ENCODE peak calls at places on chromosomes 2 and 18, in nine cellular contexts. H is ovary; R is left ventricle myocardium inferior; Z is heart right ventricle; A is right atrium auricular region; K is uterus; Q is lower lobe of right lung; L is adipocyte; G is CD8-positive, alpha-beta T cell. S is an unnamed sample.
A peak's percentile ranks its signal among the peaks of the same experiment; 100 is the strongest.

GRCh38 chr2:136670-137069 is 90.4 kb upstream of the FAM110C start:
- DNase-seq in K (no peak), R (no peak), Z (no peak), L (no peak), A (no peak), G (no peak), Q (no peak), H (no peak), S (no peak)

GRCh38 chr2:134458950-134459349 is 205.1 kb downstream of the MGAT5 start:
- DNase-seq in Q (no peak), Z (no peak), R (no peak), H (no peak), G (no peak), L (no peak), A (no peak), K (no peak), S (no peak)

GRCh38 chr18:60123031-60123430 is 223.2 kb downstream of the PMAIP1 start:
- DNase-seq in Q (no peak), Z (no peak), H (no peak), A (no peak), K (no peak), L (no peak), R (no peak), G (no peak), S (no peak)

GRCh38 chr2:152875832-152876669 is 157.6 kb downstream of the ARL6IP6 start:
- DNase-seq in A (no peak), R (no peak), H (no peak), Q (no peak), Z (no peak), L (no peak), G (no peak), K (no peak), S (no peak)

GRCh38 chr18:31407649-31408048 is 31.1 kb downstream of the DSG4 start:
- DNase-seq in G (no peak), L (no peak), K (no peak), A (no peak), R (no peak), Q (no peak), Z (no peak), H (no peak), S (no peak)

GRCh38 chr2:17576802-17577201 is 36.3 kb downstream of the VSNL1 start:
- DNase-seq in A (no peak), G (no peak), Q (no peak), L (no peak), H (no peak), K (no peak), R (no peak), Z (no peak), S (no peak)

GRCh38 chr2:210363876-210364275 is 48.9 kb upstream of the MYL1 start:
- DNase-seq in L (no peak), R (no peak), H (no peak), K (no peak), G (no peak), Q (no peak), A (no peak), Z (no peak), S (no peak)

GRCh38 chr2:105934467-105934866 is 189.8 kb downstream of the NCK2 start:
- DNase-seq in R (no peak), K (no peak), Z (no peak), G (peak; percentile 18), A (no peak), H (peak; percentile 11), L (no peak), Q (no peak), S (no peak)

GRCh38 chr2:65053199-65053598 is 3.0 kb upstream of the CEP68 start:
- DNase-seq in A (no peak), Z (no peak), H (no peak), G (no peak), K (no peak), L (no peak), Q (no peak), R (no peak), S (no peak)

GRCh38 chr2:53452957-53453748 is 314.5 kb upstream of the CHAC2 start:
- DNase-seq in G (no peak), K (no peak), R (peak; percentile 26), Z (peak; percentile 25), Q (no peak), L (peak; percentile 41), A (no peak), H (no peak), S (no peak)

GRCh38 chr2:3022841-3023372 is 354.7 kb downstream of the EIPR1 start:
- DNase-seq in G (no peak), A (no peak), H (no peak), Z (no peak), K (no peak), L (no peak), Q (no peak), R (no peak), S (no peak)

GRCh38 chr2:20585351-20585709 is 65.6 kb downstream of the HS1BP3 start:
- DNase-seq in R (no peak), Q (no peak), G (no peak), L (no peak), A (no peak), H (no peak), K (no peak), Z (no peak), S (no peak)

GRCh38 chr2:211745295-211746097 is 793.1 kb downstream of the ERBB4 start:
- DNase-seq in L (peak; percentile 86), K (no peak), Q (no peak), Z (no peak), R (no peak), H (no peak), G (no peak), A (no peak), S (no peak)

GRCh38 chr2:190110131-190110530 is 47.6 kb upstream of the MSTN start:
- DNase-seq in Z (no peak), L (peak; percentile 57), H (no peak), K (no peak), Q (no peak), A (no peak), G (no peak), R (no peak), S (no peak)

GRCh38 chr2:227606476-227606875 is 7.8 kb downstream of the SCYGR2 start:
- DNase-seq in R (no peak), A (no peak), L (no peak), K (no peak), H (no peak), Q (no peak), G (no peak), Z (no peak), S (no peak)

GRCh38 chr2:156486175-156486574 is 50.0 kb downstream of the GPD2 start:
- DNase-seq in Z (no peak), K (no peak), G (no peak), A (no peak), H (no peak), R (no peak), L (no peak), Q (no peak), S (no peak)

GRCh38 chr18:52312321-52312720 is 27.7 kb upstream of the DCC start:
- DNase-seq in H (no peak), Q (no peak), L (no peak), Z (no peak), A (no peak), G (no peak), R (no peak), K (no peak), S (no peak)

GRCh38 chr18:9437049-9437448 is 38.3 kb upstream of the RALBP1 start:
- DNase-seq in Z (no peak), L (peak; percentile 32), R (no peak), G (no peak), A (no peak), H (no peak), Q (no peak), K (no peak), S (no peak)

GRCh38 chr18:36672437-36673344 is 156.1 kb downstream of the TPGS2 start:
- DNase-seq in A (no peak), Z (no peak), Q (peak; percentile 61), H (no peak), G (no peak), R (no peak), L (peak; percentile 93), K (no peak), S (no peak)
- H3K4me3 ChIP-seq in A (no peak overlapping the region), Z (no peak overlapping the region), Q (peak overlapping the region; percentile 20), H (no peak overlapping the region), G (no peak overlapping the region), R (peak overlapping the region; percentile 26), L (peak overlapping the region; percentile 75), K (no peak overlapping the region), S (no peak overlapping the region)

GRCh38 chr2:54618646-54619565 is 104.6 kb upstream of the EML6 start:
- DNase-seq in A (no peak), R (no peak), G (no peak), H (no peak), Q (no peak), L (no peak), K (no peak), Z (no peak), S (no peak)

GRCh38 chr2:54615832-54616534 is 107.5 kb upstream of the EML6 start:
- DNase-seq in H (no peak), K (no peak), G (no peak), L (no peak), R (no peak), Z (no peak), Q (no peak), A (no peak), S (no peak)

GRCh38 chr2:54614815-54615214 is 108.6 kb upstream of the EML6 start:
- DNase-seq in Z (no peak), Q (no peak), R (no peak), K (no peak), G (no peak), A (no peak), H (no peak), L (no peak), S (no peak)

GRCh38 chr2:54619660-54620231 is 103.7 kb upstream of the EML6 start:
- DNase-seq in Z (no peak), R (no peak), A (no peak), H (no peak), K (no peak), G (no peak), Q (no peak), L (no peak), S (no peak)

GRCh38 chr2:54617409-54617808 is 106.1 kb upstream of the EML6 start:
- DNase-seq in G (no peak), A (no peak), K (no peak), L (no peak), Z (no peak), Q (no peak), R (no peak), H (no peak), S (no peak)
- H3K4me1 ChIP-seq in G (peaks cover 15% of the 10 kb centered on the region), A (no peaks in the 10 kb centered on the region), K (peaks cover 3% of the 10 kb centered on the region), L (peaks cover 22% of the 10 kb centered on the region), Z (peaks cover 79% of the 10 kb centered on the region), Q (peaks cover 58% of the 10 kb centered on the region), R (peaks cover 92% of the 10 kb centered on the region), H (peaks cover 14% of the 10 kb centered on the region), S (peaks cover 9% of the 10 kb centered on the region)

GRCh38 chr2:84467389-84467788 is 8.3 kb upstream of the SUCLG1 start:
- DNase-seq in K (no peak), G (no peak), R (no peak), Z (no peak), Q (no peak), L (no peak), A (no peak), H (no peak), S (no peak)
- H3K9me3 ChIP-seq in K (no peaks in the 10 kb centered on the region), G (no peaks in the 10 kb centered on the region), R (peaks cover 13% of the 10 kb centered on the region), Z (peaks cover 4% of the 10 kb centered on the region), Q (peaks cover 7% of the 10 kb centered on the region), L (peaks cover 31% of the 10 kb centered on the region), A (no peaks in the 10 kb centered on the region), H (no peaks in the 10 kb centered on the region), S (peaks cover 17% of the 10 kb centered on the region)

DNA sequence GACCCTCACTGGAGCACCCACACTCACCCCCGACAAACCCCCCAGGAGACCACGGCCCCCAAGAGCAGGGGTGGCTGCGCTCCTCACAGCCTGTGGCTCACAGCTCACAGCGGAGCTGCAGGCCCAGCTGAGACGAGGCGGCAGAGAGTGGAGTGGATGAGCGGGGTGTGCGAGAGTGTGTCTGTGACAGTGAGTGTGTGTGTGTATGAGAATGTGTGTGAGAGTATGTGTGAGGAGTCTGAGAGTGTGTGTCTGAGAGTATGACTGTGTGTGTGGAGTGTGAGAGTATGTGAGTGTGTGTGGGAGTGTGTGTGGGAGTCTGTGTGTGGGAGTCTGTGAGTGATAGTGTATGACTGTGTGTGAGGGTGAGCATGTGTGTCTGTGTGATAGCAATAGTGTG is 55.3 kb upstream of the ID2 start:
- DNase-seq in L (no peak), Q (peak; percentile 17), A (no peak), K (no peak), G (no peak), Z (no peak), H (no peak), R (no peak), S (no peak)
- H3K4me3 ChIP-seq in L (no peak overlapping the region), Q (no peak overlapping the region), A (no peak overlapping the region), K (no peak overlapping the region), G (no peak overlapping the region), Z (no peak overlapping the region), H (no peak overlapping the region), R (no peak overlapping the region), S (no peak overlapping the region)

S was measured in SJSA1.